ENCODE peak calls at places on chromosomes 2 and 18, in four cellular contexts. H, I, N and Q are unnamed samples.

GRCh38 chr2:6806605-6807004 is 59.1 kb downstream of the CMPK2 start:
- DNase-seq in H (no peak), I (no peak), N (no peak), Q (no peak)

GRCh38 chr18:13614701-13615288 is 111.6 kb downstream of the FAM210A start:
- DNase-seq in H (no peak), I (no peak), N (no peak), Q (no peak)

GRCh38 chr18:72541871-72542690 is 2.1 kb downstream of the CBLN2 start:
- DNase-seq in H (no peak), I (peak), N (no peak), Q (no peak)

GRCh38 chr2:100197643-100198153 is 55.3 kb upstream of the AFF3 start:
- DNase-seq in H (peak), I (no peak), N (no peak), Q (no peak)

GRCh38 chr2:240452471-240453256 is 17.2 kb downstream of the GPC1 start:
- DNase-seq in H (no peak), I (peak), N (peak), Q (no peak)

GRCh38 chr2:128166954-128167353 is 76.0 kb downstream of the UGGT1 start:
- DNase-seq in H (no peak), I (no peak), N (no peak), Q (no peak)

GRCh38 chr2:107730898-107731297 is 95.8 kb upstream of the RGPD4 start:
- DNase-seq in H (no peak), I (no peak), N (peak), Q (no peak)

GRCh38 chr2:43020990-43021677 is 205.3 kb downstream of the ZFP36L2 start:
- DNase-seq in H (no peak), I (no peak), N (no peak), Q (no peak)

GRCh38 chr2:237726401-237726830 is 72.2 kb upstream of the RBM44 start:
- DNase-seq in H (no peak), I (peak), N (peak), Q (peak)

GRCh38 chr2:47808614-47809013 is 25.7 kb downstream of the MSH6 start:
- DNase-seq in H (no peak), I (no peak), N (no peak), Q (no peak)

GRCh38 chr2:80147690-80148089 is 156.9 kb downstream of the LRRTM1 start:
- DNase-seq in H (no peak), I (no peak), N (no peak), Q (no peak)

GRCh38 chr2:11357428-11357972 is 13.1 kb upstream of the ROCK2 start:
- DNase-seq in H (no peak), I (no peak), N (no peak), Q (no peak)

GRCh38 chr2:119517433-119517832 is 6.8 kb downstream of the SCTR start:
- DNase-seq in H (peak), I (peak), N (peak), Q (peak)

GRCh38 chr2:198127627-198128026 is 323.2 kb downstream of the PLCL1 start:
- DNase-seq in H (no peak), I (peak), N (peak), Q (peak)

GRCh38 chr18:54031243-54031642 is 193.2 kb downstream of the MBD2 start:
- DNase-seq in H (no peak), I (no peak), N (no peak), Q (no peak)

GRCh38 chr2:27075219-27075871 is 3.1 kb upstream of the EMILIN1 start:
- DNase-seq in H (peak), I (peak), N (no peak), Q (peak)

GRCh38 chr2:4404363-4404762 is 701.0 kb downstream of the DCDC2C start:
- DNase-seq in H (no peak), I (no peak), N (no peak), Q (no peak)

GRCh38 chr2:73931531-73932500 is 5.1 kb downstream of the DGUOK start:
- DNase-seq in H (no peak), I (no peak), N (peak), Q (no peak)

GRCh38 chr2:30038419-30038818 is 108.4 kb upstream of the YPEL5 start:
- DNase-seq in H (no peak), I (no peak), N (no peak), Q (no peak)